ENCODE peak calls at places on chromosomes 7 and 10, in ten cellular contexts. X is GM10248, G is GM20000, N is memory B cell, P is germinal center, F is colonic mucosa, Q is NCI-H2029, M is NCI-H510A, V is AG10803, I is NCI-H345. U is an unnamed sample.
A peak's percentile ranks its signal among the peaks of the same experiment; 100 is the strongest.

GRCh38 chr7:137648166-137648565 is 198.6 kb downstream of the DGKI start:
- DNase-seq in Q (no peak), P (no peak), G (no peak), X (no peak), V (no peak), N (no peak), I (no peak), M (no peak), F (no peak), U (no peak)

GRCh38 chr10:98383869-98384268 is 31.1 kb downstream of the PYROXD2 start:
- DNase-seq in X (no peak), G (no peak), I (no peak), Q (no peak), M (no peak), V (no peak), P (no peak), F (no peak), N (no peak), U (no peak)

GRCh38 chr10:29479081-29479917 is 155.5 kb downstream of the SVIL start:
- DNase-seq in I (peak; percentile 54), F (no peak), P (no peak), G (no peak), V (peak; percentile 27), X (no peak), M (peak; percentile 21), N (no peak), Q (no peak), U (no peak)

GRCh38 chr10:91891285-91892001 is 17.8 kb downstream of the FGFBP3 start:
- DNase-seq in I (no peak), V (peak; percentile 31), G (no peak), M (no peak), P (no peak), N (no peak), F (no peak), Q (no peak), X (no peak), U (peak; percentile 10)

GRCh38 chr10:4698075-4698474 is 127.9 kb upstream of the AKR1E2 start:
- DNase-seq in P (no peak), Q (no peak), G (no peak), V (peak; percentile 53), N (no peak), I (no peak), X (no peak), M (no peak), F (no peak), U (no peak)

GRCh38 chr10:131418686-131419085 is 107.2 kb upstream of the TCERG1L start:
- DNase-seq in P (no peak), I (no peak), V (no peak), F (no peak), X (no peak), M (peak; percentile 20), N (no peak), Q (no peak), G (no peak), U (no peak)

GRCh38 chr10:36515313-36515712 is 610.1 kb upstream of the ANKRD30A start:
- DNase-seq in Q (no peak), P (no peak), I (no peak), V (peak; percentile 88), X (no peak), F (no peak), N (no peak), M (no peak), G (no peak), U (peak; percentile 22)

GRCh38 chr7:4734587-4735365 is 40.6 kb upstream of the AP5Z1 start:
- DNase-seq in N (no peak), I (no peak), F (no peak), G (no peak), Q (no peak), P (no peak), M (no peak), X (no peak), V (no peak), U (no peak)

GRCh38 chr7:30321089-30321991 is 36.9 kb downstream of the ZNRF2 start:
- DNase-seq in M (no peak), F (no peak), N (no peak), P (no peak), I (peak; percentile 10), X (no peak), G (no peak), Q (no peak), V (peak; percentile 40), U (peak; percentile 7)

GRCh38 chr10:79079490-79080355 is 11.0 kb downstream of the ZMIZ1 start:
- DNase-seq in G (no peak), M (no peak), N (no peak), I (no peak), V (peak; percentile 63), X (no peak), P (no peak), Q (no peak), F (peak; percentile 75), U (peak; percentile 74)

GRCh38 chr7:2638224-2638991 is 6.6 kb downstream of the TTYH3 start:
- DNase-seq in I (no peak), M (no peak), X (no peak), G (no peak), Q (no peak), F (no peak), N (no peak), P (no peak), V (peak; percentile 86), U (peak; percentile 84)

GRCh38 chr7:3955026-3955425 is 654.0 kb downstream of the SDK1 start:
- DNase-seq in M (no peak), I (no peak), P (no peak), F (no peak), N (no peak), G (no peak), Q (no peak), X (no peak), V (no peak), U (no peak)

GRCh38 chr7:148982596-148983219 is 45.6 kb downstream of the PDIA4 start:
- DNase-seq in I (peak; percentile 34), N (no peak), X (no peak), Q (no peak), M (no peak), P (no peak), V (peak; percentile 33), G (no peak), F (no peak), U (peak; percentile 21)

GRCh38 chr7:128909605-128910568 is 622 bp downstream of the KCP start:
- DNase-seq in I (no peak), G (no peak), V (peak; percentile 6), Q (no peak), X (no peak), N (no peak), P (no peak), M (no peak), F (no peak), U (peak; percentile 65)

GRCh38 chr10:72309290-72310240 is 35.8 kb downstream of the DDIT4 start:
- DNase-seq in V (peak; percentile 75), G (no peak), X (no peak), N (no peak), P (no peak), F (peak; percentile 86), I (no peak), Q (no peak), M (no peak), U (peak; percentile 43)

GRCh38 chr7:151506901-151507382 is 12.8 kb downstream of the RHEB start:
- DNase-seq in N (no peak), M (no peak), Q (no peak), V (peak; percentile 9), F (no peak), P (no peak), X (no peak), I (no peak), G (no peak), U (no peak)

GRCh38 chr7:32785365-32785764 is 106.2 kb downstream of the KBTBD2 start:
- DNase-seq in I (peak; percentile 78), V (no peak), F (no peak), X (no peak), M (no peak), N (no peak), Q (no peak), P (no peak), G (no peak), U (no peak)

GRCh38 chr7:90655566-90655965 is 59.4 kb downstream of the CDK14 start:
- DNase-seq in P (peak; percentile 6), X (no peak), M (no peak), Q (no peak), N (no peak), V (peak; percentile 86), I (no peak), F (no peak), G (no peak), U (peak; percentile 63)

GRCh38 chr7:78172138-78172887 is 373.7 kb downstream of the PHTF2 start:
- DNase-seq in X (no peak), F (no peak), P (no peak), G (no peak), I (peak; percentile 54), V (no peak), Q (no peak), N (no peak), M (no peak), U (no peak)

GRCh38 chr7:149284343-149284742 is 22.3 kb downstream of the ZNF783 start:
- DNase-seq in G (peak; percentile 49), V (no peak), M (peak; percentile 17), X (no peak), Q (no peak), I (peak; percentile 48), P (peak; percentile 31), F (no peak), N (peak; percentile 20), U (no peak)

GRCh38 chr7:464177-464711 is 55.4 kb downstream of the PDGFA start:
- DNase-seq in X (no peak), V (no peak), G (no peak), M (no peak), F (no peak), P (no peak), Q (no peak), I (no peak), N (no peak), U (no peak)

GRCh38 chr10:86665218-86665607 is 3.1 kb upstream of the LDB3 start:
- DNase-seq in N (no peak), X (no peak), G (no peak), F (no peak), P (no peak), V (no peak), I (no peak), M (no peak), Q (no peak), U (no peak)

GRCh38 chr7:127708788-127709187 is 56.8 kb downstream of the SND1 start:
- DNase-seq in F (peak; percentile 79), N (peak; percentile 74), I (peak; percentile 63), V (peak; percentile 94), Q (peak; percentile 55), G (peak; percentile 40), M (peak; percentile 9), X (peak; percentile 32), P (peak; percentile 62), U (peak; percentile 81)

GRCh38 chr10:85916999-85917573 is 449.5 kb downstream of the GRID1 start:
- DNase-seq in I (peak; percentile 94), N (no peak), Q (peak; percentile 81), V (no peak), X (no peak), P (no peak), G (no peak), F (no peak), M (peak; percentile 48), U (no peak)

GRCh38 chr10:60942604-60943269 is 1.2 kb downstream of the RHOBTB1 start:
- DNase-seq in X (peak; percentile 21), M (no peak), P (no peak), I (no peak), G (peak; percentile 43), V (peak; percentile 60), F (peak; percentile 49), Q (no peak), N (peak; percentile 32), U (peak; percentile 17)

GRCh38 chr10:114697061-114697598 is 39.1 kb upstream of the ABLIM1 start:
- DNase-seq in Q (no peak), F (no peak), I (no peak), P (no peak), G (no peak), V (no peak), X (no peak), N (no peak), M (no peak), U (peak; percentile 7)

GRCh38 chr10:55137063-55137462 is 336.0 kb upstream of the PCDH15 start:
- DNase-seq in V (no peak), F (no peak), M (no peak), N (no peak), I (no peak), P (no peak), X (no peak), G (no peak), Q (no peak), U (no peak)

GRCh38 chr10:121450247-121450646 is 148.0 kb downstream of the FGFR2 start:
- DNase-seq in M (no peak), F (no peak), I (no peak), P (no peak), N (no peak), G (no peak), Q (no peak), V (no peak), X (no peak), U (no peak)

U was measured in AG08395.